ENCODE peak calls at places on chromosomes 12 and 14, in four cellular contexts. One of them, this sample, is unnamed.

GRCh38 chr12:99915251-99916082 is 69.3 kb downstream of the ANKS1B start:
- DNase-seq in GOT3: no peak
- DNase-seq in activated CD8-positive, alpha-beta memory T cell treated with anti-CD3 and anti-CD28 coated beads for 4 hours: no peak
- DNase-seq in cardiac muscle cell: no peak
- DNase-seq in this sample: no peak

GRCh38 chr12:60394680-60395079 is 798.9 kb downstream of the SLC16A7 start:
- DNase-seq in GOT3: no peak
- DNase-seq in activated CD8-positive, alpha-beta memory T cell treated with anti-CD3 and anti-CD28 coated beads for 4 hours: no peak
- DNase-seq in cardiac muscle cell: no peak
- DNase-seq in this sample: no peak

GRCh38 chr12:27561535-27562350 is 37.7 kb downstream of the PPFIBP1 start:
- DNase-seq in GOT3: no peak
- DNase-seq in activated CD8-positive, alpha-beta memory T cell treated with anti-CD3 and anti-CD28 coated beads for 4 hours: no peak
- DNase-seq in cardiac muscle cell: no peak
- DNase-seq in this sample: no peak

GRCh38 chr12:121958521-121959240 is 40.3 kb downstream of the CFAP251 start:
- DNase-seq in GOT3: no peak
- DNase-seq in activated CD8-positive, alpha-beta memory T cell treated with anti-CD3 and anti-CD28 coated beads for 4 hours: no peak
- DNase-seq in cardiac muscle cell: no peak
- DNase-seq in this sample: no peak

GRCh38 chr12:31000751-31001150 is 72.9 kb upstream of the DDX11 start:
- DNase-seq in GOT3: no peak
- DNase-seq in activated CD8-positive, alpha-beta memory T cell treated with anti-CD3 and anti-CD28 coated beads for 4 hours: no peak
- DNase-seq in cardiac muscle cell: no peak
- DNase-seq in this sample: no peak

GRCh38 chr12:100254876-100255275 is 12.0 kb downstream of the DEPDC4 start:
- DNase-seq in GOT3: no peak
- DNase-seq in activated CD8-positive, alpha-beta memory T cell treated with anti-CD3 and anti-CD28 coated beads for 4 hours: no peak
- DNase-seq in cardiac muscle cell: no peak
- DNase-seq in this sample: no peak

GRCh38 chr12:46524778-46525177 is 152.2 kb upstream of the SLC38A2 start:
- DNase-seq in GOT3: no peak
- DNase-seq in activated CD8-positive, alpha-beta memory T cell treated with anti-CD3 and anti-CD28 coated beads for 4 hours: no peak
- DNase-seq in cardiac muscle cell: peak; percentile 92
- DNase-seq in this sample: no peak

GRCh38 chr14:69034612-69035262 is 55.6 kb upstream of the ACTN1 start:
- DNase-seq in GOT3: no peak
- DNase-seq in activated CD8-positive, alpha-beta memory T cell treated with anti-CD3 and anti-CD28 coated beads for 4 hours: no peak
- DNase-seq in cardiac muscle cell: no peak
- DNase-seq in this sample: no peak

GRCh38 chr12:131994589-131994988 is 44.8 kb downstream of the EP400 start:
- DNase-seq in GOT3: no peak
- DNase-seq in activated CD8-positive, alpha-beta memory T cell treated with anti-CD3 and anti-CD28 coated beads for 4 hours: no peak
- DNase-seq in cardiac muscle cell: no peak
- DNase-seq in this sample: no peak

GRCh38 chr14:59849371-59850130 is 21.0 kb downstream of the RTN1 start:
- DNase-seq in GOT3: no peak
- DNase-seq in activated CD8-positive, alpha-beta memory T cell treated with anti-CD3 and anti-CD28 coated beads for 4 hours: no peak
- DNase-seq in cardiac muscle cell: no peak
- DNase-seq in this sample: no peak

GRCh38 chr12:92340441-92341332 is 195.0 kb upstream of the BTG1 start:
- DNase-seq in GOT3: no peak
- DNase-seq in activated CD8-positive, alpha-beta memory T cell treated with anti-CD3 and anti-CD28 coated beads for 4 hours: no peak
- DNase-seq in cardiac muscle cell: no peak
- DNase-seq in this sample: no peak

This sample was measured in central memory CD8-positive, alpha-beta T cell.